ENCODE peak calls at places on chromosome 16, in nine cellular contexts. N, D, W, X, B, M, L, C and Y are unnamed samples. For H3K4me1, the result is how much of the 10 kb centered on the place peaks cover.

GRCh38 chr16:21302454-21302853 is 24.4 kb upstream of the CRYM start:
- DNase-seq in W (no peak), N (no peak), B (peak), X (peak), C (no peak), D (no peak), L (peak), M (no peak), Y (no peak)

GRCh38 chr16:69112285-69113129 is 7.1 kb downstream of the HAS3 start:
- DNase-seq in C (peak), B (peak), L (peak), N (peak), M (peak), X (peak), W (no peak), D (no peak), Y (peak)

GRCh38 chr16:23836078-23836403 is 258 bp downstream of the PRKCB start:
- DNase-seq in W (no peak), N (no peak), C (no peak), M (no peak), D (no peak), X (no peak), L (no peak), B (no peak), Y (no peak)

GRCh38 chr16:81528258-81528657 is 83.7 kb downstream of the CMIP start:
- DNase-seq in L (no peak), M (no peak), B (no peak), N (no peak), C (no peak), X (no peak), W (no peak), D (no peak), Y (no peak)

GRCh38 chr16:77171750-77172635 is 19.0 kb upstream of the MON1B start:
- DNase-seq in D (no peak), X (peak), C (no peak), B (peak), W (peak), M (peak), N (no peak), L (peak), Y (no peak)

GRCh38 chr16:74709477-74709877 is 8.8 kb upstream of the MLKL start:
- DNase-seq in W (peak), L (peak), B (peak), N (peak), D (peak), C (peak), M (peak), X (peak), Y (peak)

GRCh38 chr16:12327971-12328726 is 351.6 kb downstream of the SNX29 start:
- DNase-seq in M (no peak), N (no peak), B (no peak), W (no peak), X (no peak), L (no peak), C (no peak), D (no peak), Y (peak)

GRCh38 chr16:67562918-67563707 is 787 bp downstream of the CTCF start:
- DNase-seq in M (peak), W (no peak), B (peak), L (peak), X (peak), D (peak), N (peak), C (peak), Y (peak)

GRCh38 chr16:3494574-3494973 is 715 bp downstream of the C16orf90 start:
- DNase-seq in M (no peak), L (no peak), B (no peak), X (no peak), C (no peak), W (no peak), N (no peak), D (no peak), Y (no peak)

GRCh38 chr16:79217375-79218011 is 383.0 kb downstream of the MAF start:
- DNase-seq in X (no peak), B (no peak), D (peak), W (no peak), C (no peak), L (no peak), N (no peak), M (no peak), Y (no peak)

GRCh38 chr16:70663524-70664324 is 17.4 kb downstream of the IL34 start:
- DNase-seq in C (no peak), M (peak), L (no peak), N (no peak), X (no peak), D (no peak), W (no peak), B (no peak), Y (no peak)

GRCh38 chr16:12580809-12581208 is 222.9 kb downstream of the CPPED1 start:
- DNase-seq in L (no peak), B (no peak), W (no peak), C (no peak), D (no peak), X (no peak), M (no peak), N (no peak), Y (no peak)

GRCh38 chr16:23280483-23280967 is 21.6 kb upstream of the SCNN1B start:
- DNase-seq in N (no peak), D (no peak), L (no peak), W (peak), M (no peak), C (no peak), X (no peak), B (peak), Y (no peak)

GRCh38 chr16:67406111-67406593 is 10.1 kb downstream of the ZDHHC1 start:
- DNase-seq in W (no peak), M (no peak), N (no peak), X (no peak), B (peak), D (no peak), C (no peak), L (no peak), Y (no peak)

GRCh38 chr16:53714080-53715050 is 10.4 kb downstream of the FTO start:
- DNase-seq in N (no peak), L (peak), D (no peak), B (peak), C (no peak), W (no peak), X (no peak), M (no peak), Y (no peak)

GRCh38 chr16:17166095-17166494 is 304.7 kb downstream of the XYLT1 start:
- DNase-seq in C (no peak), W (no peak), B (peak), N (no peak), X (no peak), M (no peak), L (no peak), D (no peak), Y (no peak)

DNA sequence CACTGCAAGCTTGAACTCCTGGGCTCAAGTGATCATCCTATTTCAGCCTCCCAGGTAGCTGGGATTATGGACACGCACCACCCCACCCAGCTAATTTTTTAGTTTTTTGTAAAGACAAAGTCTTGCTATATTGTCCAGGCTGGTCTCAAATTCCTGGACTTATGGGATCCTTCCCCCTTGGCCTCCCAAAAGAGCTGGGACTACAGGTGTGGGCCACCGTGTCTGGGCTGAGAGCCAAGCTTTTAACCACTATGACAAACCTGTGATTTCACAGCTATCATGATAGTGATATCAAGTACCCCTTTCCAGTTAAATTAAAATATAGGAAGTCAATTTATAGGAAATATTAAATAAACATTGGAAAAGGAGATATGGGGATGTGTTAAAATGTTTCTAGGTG is 74.6 kb upstream of the IRX6 start:
- DNase-seq in D (no peak), M (no peak), B (no peak), X (no peak), L (no peak), W (no peak), N (no peak), C (no peak), Y (no peak)
- H3K4me1 ChIP-seq in D (under half), M (under half), B (under half), X (under half), L (under half), W (under half), N (under half), C (under half), Y (under half)

DNA sequence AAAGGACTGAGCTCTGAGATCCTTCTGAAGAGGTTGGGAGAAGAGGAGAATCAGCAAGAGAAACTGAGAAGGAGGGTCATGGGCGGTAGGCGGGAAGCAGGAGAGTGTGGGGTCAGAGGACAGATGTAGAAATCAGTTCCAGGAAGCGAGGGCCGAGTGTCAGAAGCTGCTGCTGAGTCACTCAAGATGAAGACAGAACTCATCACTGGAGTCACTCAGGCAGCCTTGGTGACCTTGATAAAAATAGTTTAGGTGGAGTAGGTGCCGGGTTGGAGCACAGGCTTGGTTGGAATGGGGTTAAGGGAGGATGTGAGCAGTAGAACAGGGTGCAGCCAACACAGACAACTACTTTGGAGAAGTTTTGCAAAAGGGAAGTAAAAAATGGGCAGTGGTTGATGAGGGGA is 6.1 kb upstream of the ITGAM start:
- DNase-seq in N (no peak), C (peak), M (no peak), X (no peak), W (peak), D (no peak), B (no peak), L (no peak), Y (peak)
- H3K27ac ChIP-seq in N (no peak), C (no peak), M (no peak), X (no peak), W (peak), D (no peak), B (no peak), L (no peak), Y (peak)

GRCh38 chr16:10847166-10847565 is 28.6 kb upstream of the TVP23A start:
- DNase-seq in X (no peak), C (no peak), D (no peak), B (no peak), N (no peak), M (no peak), L (no peak), W (no peak), Y (no peak)
- H3K4me1 ChIP-seq in X (under half), C (under half), D (under half), B (under half), N (under half), M (under half), L (under half), W (under half), Y (under half)

DNA sequence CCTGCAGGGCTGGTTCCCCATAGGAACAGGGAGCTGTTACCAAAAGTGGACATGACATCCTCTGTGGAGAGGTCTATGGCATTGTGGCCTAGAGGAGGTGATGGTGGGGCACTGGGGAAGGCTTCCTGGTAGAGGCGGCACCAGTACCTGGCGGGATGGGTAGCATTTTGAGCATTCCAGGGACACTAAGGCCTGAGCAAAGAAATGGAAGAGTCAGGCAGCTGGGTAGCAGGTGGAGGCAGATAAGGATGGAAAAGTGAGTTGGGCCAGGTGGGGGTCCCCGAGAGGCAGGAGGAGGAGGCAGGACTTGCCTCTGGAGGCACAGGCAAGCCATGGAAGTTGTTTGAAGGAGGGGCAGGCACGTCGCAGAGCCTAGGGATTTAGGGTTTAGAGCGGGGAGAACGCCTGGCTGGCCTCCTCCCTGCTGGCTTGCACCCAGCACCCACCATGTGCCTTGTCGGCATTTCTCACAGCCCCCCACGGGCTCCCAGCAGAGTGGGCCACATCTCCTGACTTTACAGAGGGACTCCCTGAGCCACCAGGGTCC is 5.1 kb upstream of the ADCY7 start:
- DNase-seq in L (no peak), B (no peak), C (no peak), D (no peak), M (no peak), N (no peak), W (no peak), X (peak), Y (peak)
- H3K27ac ChIP-seq in L (no peak), B (no peak), C (no peak), D (no peak), M (no peak), N (no peak), W (no peak), X (no peak), Y (no peak)

GRCh38 chr16:59148312-59148711 is 414.2 kb upstream of the GOT2 start:
- DNase-seq in D (no peak), B (no peak), N (no peak), L (no peak), M (no peak), X (no peak), C (no peak), W (no peak), Y (no peak)
- H3K4me1 ChIP-seq in D (under half), B (under half), N (under half), L (under half), M (under half), X (under half), C (under half), W (under half), Y (under half)